ENCODE peak calls at places on chromosomes 12 and 14, in six cellular contexts. One of them, this sample, is unnamed.

GRCh38 chr14:97306133-97306784 is 509.1 kb downstream of the VRK1 start:
- DNase-seq in stimulated activated CD4-positive, alpha-beta T cell treated with anti-CD3 and anti-CD28 coated beads, Interleukin-4, amount 100 ng/mL, for 1 hour: no peak
- DNase-seq in CD4-positive, alpha-beta T cell: no peak
- DNase-seq in right lobe of liver: no peak
- DNase-seq in T-helper 1 cell: no peak
- DNase-seq in mesothelial cell of epicardium: no peak
- DNase-seq in this sample: no peak

GRCh38 chr14:21155963-21156362 is at the start of gene OR5AU1:
- DNase-seq in CD4-positive, alpha-beta T cell: no peak
- DNase-seq in stimulated activated CD4-positive, alpha-beta T cell treated with anti-CD3 and anti-CD28 coated beads, Interleukin-4, amount 100 ng/mL, for 1 hour: no peak
- DNase-seq in mesothelial cell of epicardium: no peak
- DNase-seq in right lobe of liver: no peak
- DNase-seq in T-helper 1 cell: no peak
- DNase-seq in this sample: no peak

GRCh38 chr14:95774265-95775160 is 60.6 kb upstream of the TCL1A start:
- DNase-seq in stimulated activated CD4-positive, alpha-beta T cell treated with anti-CD3 and anti-CD28 coated beads, Interleukin-4, amount 100 ng/mL, for 1 hour: peak
- DNase-seq in mesothelial cell of epicardium: no peak
- DNase-seq in right lobe of liver: peak
- DNase-seq in CD4-positive, alpha-beta T cell: peak
- DNase-seq in T-helper 1 cell: peak
- DNase-seq in this sample: peak

GRCh38 chr12:29317556-29318363 is 63.2 kb downstream of the ERGIC2 start:
- DNase-seq in stimulated activated CD4-positive, alpha-beta T cell treated with anti-CD3 and anti-CD28 coated beads, Interleukin-4, amount 100 ng/mL, for 1 hour: peak
- DNase-seq in right lobe of liver: no peak
- DNase-seq in CD4-positive, alpha-beta T cell: peak
- DNase-seq in mesothelial cell of epicardium: no peak
- DNase-seq in T-helper 1 cell: peak
- DNase-seq in this sample: peak

GRCh38 chr14:103699901-103700752 is 15.1 kb downstream of the XRCC3 start:
- DNase-seq in stimulated activated CD4-positive, alpha-beta T cell treated with anti-CD3 and anti-CD28 coated beads, Interleukin-4, amount 100 ng/mL, for 1 hour: no peak
- DNase-seq in mesothelial cell of epicardium: no peak
- DNase-seq in T-helper 1 cell: no peak
- DNase-seq in CD4-positive, alpha-beta T cell: no peak
- DNase-seq in right lobe of liver: peak
- DNase-seq in this sample: no peak

GRCh38 chr12:89709994-89710872 is 1.6 kb upstream of the ATP2B1 start:
- DNase-seq in CD4-positive, alpha-beta T cell: peak
- DNase-seq in right lobe of liver: peak
- DNase-seq in stimulated activated CD4-positive, alpha-beta T cell treated with anti-CD3 and anti-CD28 coated beads, Interleukin-4, amount 100 ng/mL, for 1 hour: peak
- DNase-seq in T-helper 1 cell: no peak
- DNase-seq in mesothelial cell of epicardium: peak
- DNase-seq in this sample: no peak

GRCh38 chr12:27237790-27238771 is 6.0 kb upstream of the STK38L start:
- DNase-seq in stimulated activated CD4-positive, alpha-beta T cell treated with anti-CD3 and anti-CD28 coated beads, Interleukin-4, amount 100 ng/mL, for 1 hour: no peak
- DNase-seq in mesothelial cell of epicardium: no peak
- DNase-seq in T-helper 1 cell: no peak
- DNase-seq in right lobe of liver: no peak
- DNase-seq in CD4-positive, alpha-beta T cell: no peak
- DNase-seq in this sample: peak

GRCh38 chr12:18217981-18218380 is 43.3 kb upstream of the PIK3C2G start:
- DNase-seq in stimulated activated CD4-positive, alpha-beta T cell treated with anti-CD3 and anti-CD28 coated beads, Interleukin-4, amount 100 ng/mL, for 1 hour: no peak
- DNase-seq in right lobe of liver: no peak
- DNase-seq in T-helper 1 cell: no peak
- DNase-seq in mesothelial cell of epicardium: no peak
- DNase-seq in CD4-positive, alpha-beta T cell: no peak
- DNase-seq in this sample: no peak

GRCh38 chr12:51591020-51591901 is at the start of gene SCN8A:
- DNase-seq in mesothelial cell of epicardium: peak
- DNase-seq in CD4-positive, alpha-beta T cell: no peak
- DNase-seq in stimulated activated CD4-positive, alpha-beta T cell treated with anti-CD3 and anti-CD28 coated beads, Interleukin-4, amount 100 ng/mL, for 1 hour: peak
- DNase-seq in right lobe of liver: peak
- DNase-seq in T-helper 1 cell: peak
- DNase-seq in this sample: peak

GRCh38 chr12:14948672-14949071 is 10.3 kb upstream of the ERP27 start:
- DNase-seq in T-helper 1 cell: peak
- DNase-seq in mesothelial cell of epicardium: no peak
- DNase-seq in right lobe of liver: no peak
- DNase-seq in CD4-positive, alpha-beta T cell: no peak
- DNase-seq in stimulated activated CD4-positive, alpha-beta T cell treated with anti-CD3 and anti-CD28 coated beads, Interleukin-4, amount 100 ng/mL, for 1 hour: no peak
- DNase-seq in this sample: peak

GRCh38 chr14:94401083-94401482 is 12.7 kb upstream of the SERPINA1 start:
- DNase-seq in stimulated activated CD4-positive, alpha-beta T cell treated with anti-CD3 and anti-CD28 coated beads, Interleukin-4, amount 100 ng/mL, for 1 hour: no peak
- DNase-seq in mesothelial cell of epicardium: no peak
- DNase-seq in CD4-positive, alpha-beta T cell: no peak
- DNase-seq in T-helper 1 cell: no peak
- DNase-seq in right lobe of liver: no peak
- DNase-seq in this sample: no peak

GRCh38 chr12:6821674-6822433 is at the start of gene GPR162:
- DNase-seq in T-helper 1 cell: no peak
- DNase-seq in stimulated activated CD4-positive, alpha-beta T cell treated with anti-CD3 and anti-CD28 coated beads, Interleukin-4, amount 100 ng/mL, for 1 hour: no peak
- DNase-seq in CD4-positive, alpha-beta T cell: no peak
- DNase-seq in mesothelial cell of epicardium: no peak
- DNase-seq in right lobe of liver: no peak
- DNase-seq in this sample: peak

GRCh38 chr12:19288603-19289244 is 150.6 kb upstream of the AEBP2 start:
- DNase-seq in stimulated activated CD4-positive, alpha-beta T cell treated with anti-CD3 and anti-CD28 coated beads, Interleukin-4, amount 100 ng/mL, for 1 hour: no peak
- DNase-seq in right lobe of liver: no peak
- DNase-seq in T-helper 1 cell: no peak
- DNase-seq in mesothelial cell of epicardium: no peak
- DNase-seq in CD4-positive, alpha-beta T cell: no peak
- DNase-seq in this sample: peak

GRCh38 chr14:52032196-52032865 is 36.5 kb downstream of the NID2 start:
- DNase-seq in mesothelial cell of epicardium: no peak
- DNase-seq in T-helper 1 cell: no peak
- DNase-seq in right lobe of liver: no peak
- DNase-seq in stimulated activated CD4-positive, alpha-beta T cell treated with anti-CD3 and anti-CD28 coated beads, Interleukin-4, amount 100 ng/mL, for 1 hour: no peak
- DNase-seq in CD4-positive, alpha-beta T cell: no peak
- DNase-seq in this sample: no peak

GRCh38 chr14:68756071-68756481 is 36.8 kb downstream of the ZFP36L1 start:
- DNase-seq in CD4-positive, alpha-beta T cell: no peak
- DNase-seq in T-helper 1 cell: no peak
- DNase-seq in stimulated activated CD4-positive, alpha-beta T cell treated with anti-CD3 and anti-CD28 coated beads, Interleukin-4, amount 100 ng/mL, for 1 hour: no peak
- DNase-seq in mesothelial cell of epicardium: no peak
- DNase-seq in right lobe of liver: no peak
- DNase-seq in this sample: no peak

GRCh38 chr12:75779891-75780501 is 251.6 kb downstream of the PHLDA1 start:
- DNase-seq in mesothelial cell of epicardium: no peak
- DNase-seq in right lobe of liver: no peak
- DNase-seq in stimulated activated CD4-positive, alpha-beta T cell treated with anti-CD3 and anti-CD28 coated beads, Interleukin-4, amount 100 ng/mL, for 1 hour: no peak
- DNase-seq in CD4-positive, alpha-beta T cell: no peak
- DNase-seq in T-helper 1 cell: no peak
- DNase-seq in this sample: peak

GRCh38 chr12:89756638-89757321 is 48.1 kb upstream of the ATP2B1 start:
- DNase-seq in CD4-positive, alpha-beta T cell: no peak
- DNase-seq in mesothelial cell of epicardium: no peak
- DNase-seq in right lobe of liver: no peak
- DNase-seq in T-helper 1 cell: no peak
- DNase-seq in stimulated activated CD4-positive, alpha-beta T cell treated with anti-CD3 and anti-CD28 coated beads, Interleukin-4, amount 100 ng/mL, for 1 hour: no peak
- DNase-seq in this sample: peak

GRCh38 chr14:52086755-52087154 is 17.9 kb upstream of the NID2 start:
- DNase-seq in T-helper 1 cell: no peak
- DNase-seq in CD4-positive, alpha-beta T cell: no peak
- DNase-seq in right lobe of liver: no peak
- DNase-seq in mesothelial cell of epicardium: no peak
- DNase-seq in stimulated activated CD4-positive, alpha-beta T cell treated with anti-CD3 and anti-CD28 coated beads, Interleukin-4, amount 100 ng/mL, for 1 hour: no peak
- DNase-seq in this sample: no peak

GRCh38 chr14:103361868-103362267 is 23.3 kb upstream of the MARK3 start:
- DNase-seq in mesothelial cell of epicardium: no peak
- DNase-seq in CD4-positive, alpha-beta T cell: no peak
- DNase-seq in stimulated activated CD4-positive, alpha-beta T cell treated with anti-CD3 and anti-CD28 coated beads, Interleukin-4, amount 100 ng/mL, for 1 hour: no peak
- DNase-seq in right lobe of liver: no peak
- DNase-seq in T-helper 1 cell: no peak
- DNase-seq in this sample: no peak